ENCODE peak calls at places on chromosome 14, in eight cellular contexts. G is A549; R is tibial artery; I is transverse colon; P is pancreas; E is breast epithelium; Q is tibial nerve; W is CD8-positive, alpha-beta memory T cell. H is an unnamed sample. For H3K9me3 and H3K4me1, the result is how much of the 10 kb centered on the place peaks cover.

GRCh38 chr14:89186850-89187376 is 230.1 kb downstream of the FOXN3 start:
- DNase-seq in G (no peak), R (no peak), I (no peak), P (peak), E (no peak), Q (no peak), W (no peak), H (no peak)

GRCh38 chr14:24895243-24895583 is 154.7 kb downstream of the STXBP6 start:
- DNase-seq in G (no peak), R (no peak), I (no peak), P (no peak), E (no peak), Q (no peak), W (no peak), H (no peak)

GRCh38 chr14:95156153-95156764 is 1.1 kb downstream of the DICER1 start:
- DNase-seq in G (peak), R (no peak), I (no peak), P (no peak), E (no peak), Q (no peak), W (no peak), H (no peak)

GRCh38 chr14:101729382-101729781 is 32.1 kb upstream of the PPP2R5C start:
- DNase-seq in G (no peak), R (no peak), I (no peak), P (no peak), E (no peak), Q (no peak), W (no peak), H (no peak)

GRCh38 chr14:25132734-25133422 is 82.9 kb upstream of the STXBP6 start:
- DNase-seq in G (peak), R (peak), I (peak), P (peak), E (peak), Q (no peak), W (peak), H (peak)

GRCh38 chr14:54502602-54503001 is 7.1 kb upstream of the CGRRF1 start:
- DNase-seq in G (no peak), R (no peak), I (no peak), P (no peak), E (no peak), Q (no peak), W (no peak), H (no peak)

GRCh38 chr14:60926002-60926401 is 54.9 kb downstream of the TRMT5 start:
- DNase-seq in G (no peak), R (no peak), I (no peak), P (no peak), E (no peak), Q (no peak), W (no peak), H (no peak)

GRCh38 chr14:57136669-57137068 is 132.0 kb downstream of the EXOC5 start:
- DNase-seq in G (no peak), R (no peak), I (no peak), P (no peak), E (no peak), Q (no peak), W (no peak), H (no peak)

GRCh38 chr14:23430733-23431105 is 4.7 kb downstream of the MYH7 start:
- DNase-seq in G (no peak), R (peak), I (no peak), P (no peak), E (no peak), Q (no peak), W (no peak), H (no peak)

GRCh38 chr14:99602054-99602787 is 1.8 kb downstream of the CCDC85C start:
- DNase-seq in G (peak), R (no peak), I (peak), P (no peak), E (no peak), Q (no peak), W (no peak), H (no peak)

GRCh38 chr14:34655959-34656358 is 26.0 kb upstream of the SNX6 start:
- DNase-seq in G (no peak), R (no peak), I (no peak), P (no peak), E (no peak), Q (no peak), W (no peak), H (no peak)

GRCh38 chr14:100074431-100075100 is 9.3 kb downstream of the EVL start:
- DNase-seq in G (no peak), R (no peak), I (no peak), P (no peak), E (no peak), Q (no peak), W (no peak), H (no peak)

GRCh38 chr14:41586237-41586636 is 20.4 kb upstream of the LRFN5 start:
- DNase-seq in G (no peak), R (no peak), I (no peak), P (no peak), E (no peak), Q (no peak), W (no peak), H (no peak)

GRCh38 chr14:77979666-77980351 is 179.9 kb downstream of the ADCK1 start:
- DNase-seq in G (peak), R (no peak), I (no peak), P (no peak), E (no peak), Q (no peak), W (no peak), H (no peak)

GRCh38 chr14:57380935-57381334 is 9.5 kb upstream of the NAA30 start:
- DNase-seq in G (no peak), R (no peak), I (no peak), P (no peak), E (no peak), Q (no peak), W (no peak), H (no peak)

GRCh38 chr14:90403065-90403464 is 6.2 kb downstream of the CALM1 start:
- DNase-seq in G (no peak), R (no peak), I (no peak), P (no peak), E (no peak), Q (no peak), W (no peak), H (no peak)

GRCh38 chr14:99986416-99986815 is 78.8 kb upstream of the EVL start:
- DNase-seq in G (no peak), R (no peak), I (no peak), P (no peak), E (no peak), Q (no peak), W (no peak), H (no peak)

GRCh38 chr14:80055912-80056801 is 155.1 kb downstream of the DIO2 start:
- DNase-seq in G (peak), R (peak), I (peak), P (peak), E (no peak), Q (peak), W (no peak), H (no peak)

GRCh38 chr14:31911160-31911559 is 165.9 kb upstream of the ARHGAP5 start:
- DNase-seq in G (no peak), R (no peak), I (no peak), P (no peak), E (no peak), Q (no peak), W (no peak), H (no peak)

GRCh38 chr14:79254069-79254775 is 957.1 kb downstream of the DIO2 start:
- DNase-seq in G (no peak), R (no peak), I (no peak), P (no peak), E (no peak), Q (no peak), W (no peak), H (no peak)

GRCh38 chr14:47674148-47674545 is 1.3 kb downstream of the MDGA2 start:
- DNase-seq in G (no peak), R (no peak), I (no peak), P (no peak), E (no peak), Q (no peak), W (no peak), H (no peak)

GRCh38 chr14:25394791-25395391 is 344.9 kb upstream of the STXBP6 start:
- DNase-seq in G (no peak), R (no peak), I (no peak), P (no peak), E (no peak), Q (no peak), W (no peak), H (no peak)

GRCh38 chr14:56855891-56856461 is 45.7 kb upstream of the OTX2 start:
- DNase-seq in G (no peak), R (no peak), I (peak), P (no peak), E (no peak), Q (no peak), W (no peak), H (no peak)

GRCh38 chr14:67420102-67420739 is 8.3 kb upstream of the PLEK2 start:
- DNase-seq in G (no peak), R (no peak), I (peak), P (no peak), E (no peak), Q (no peak), W (peak), H (no peak)

GRCh38 chr14:93564918-93565317 is 134.2 kb downstream of the UNC79 start:
- DNase-seq in G (no peak), R (no peak), I (no peak), P (no peak), E (no peak), Q (no peak), W (no peak), H (no peak)

GRCh38 chr14:104600141-104600643 is 4.4 kb downstream of the TMEM179 start:
- DNase-seq in G (peak), R (no peak), I (no peak), P (no peak), E (no peak), Q (no peak), W (no peak), H (no peak)

GRCh38 chr14:64504897-64505771 is 564 bp downstream of the ZBTB1 start:
- DNase-seq in G (peak), R (peak), I (peak), P (peak), E (peak), Q (peak), W (peak), H (peak)

GRCh38 chr14:38250316-38250715 is 5.6 kb downstream of the CLEC14A start:
- DNase-seq in G (no peak), R (no peak), I (no peak), P (no peak), E (no peak), Q (no peak), W (no peak), H (no peak)

GRCh38 chr14:51869426-51870113 is 9.2 kb downstream of the GNG2 start:
- DNase-seq in G (no peak), R (no peak), I (no peak), P (no peak), E (no peak), Q (no peak), W (peak), H (no peak)

GRCh38 chr14:89351364-89351957 is 65.6 kb downstream of the FOXN3 start:
- DNase-seq in G (peak), R (no peak), I (peak), P (peak), E (no peak), Q (no peak), W (no peak), H (peak)

GRCh38 chr14:101962503-101962874 is 1.9 kb upstream of the DYNC1H1 start:
- DNase-seq in G (peak), R (no peak), I (peak), P (peak), E (no peak), Q (peak), W (no peak), H (no peak)

GRCh38 chr14:31024577-31025334 is 693 bp upstream of the AP4S1 start:
- DNase-seq in G (no peak), R (no peak), I (no peak), P (no peak), E (no peak), Q (no peak), W (no peak), H (no peak)

GRCh38 chr14:34792593-34792992 is 78.2 kb upstream of the CFL2 start:
- DNase-seq in G (no peak), R (no peak), I (no peak), P (no peak), E (no peak), Q (no peak), W (no peak), H (no peak)

GRCh38 chr14:80456200-80456599 is 244.9 kb upstream of the DIO2 start:
- DNase-seq in G (no peak), R (no peak), I (no peak), P (no peak), E (no peak), Q (no peak), W (no peak), H (no peak)

DNA sequence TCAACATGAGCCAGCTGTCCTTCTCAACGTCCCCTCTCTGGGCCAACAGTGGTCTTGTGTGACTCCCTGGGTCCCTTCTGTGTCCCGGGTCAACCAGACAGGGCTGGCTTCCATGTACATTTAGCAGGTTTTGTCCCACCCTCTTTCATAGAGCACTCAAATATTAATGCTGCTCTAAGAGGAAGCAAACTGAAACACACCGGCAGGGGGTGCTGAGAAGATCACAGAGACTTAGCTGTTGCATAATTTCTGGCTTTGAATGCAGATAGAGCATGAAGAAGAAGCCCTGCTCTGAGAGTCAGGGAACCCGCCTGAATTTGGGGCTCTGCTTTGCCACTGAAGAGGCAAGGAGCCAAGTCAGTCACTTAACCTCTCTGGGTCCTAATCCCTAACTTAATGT is 138.7 kb downstream of the ESRRB start:
- DNase-seq in G (peak), R (no peak), I (no peak), P (peak), E (no peak), Q (no peak), W (no peak), H (no peak)
- H3K4me3 ChIP-seq in G (no peak), R (no peak), I (no peak), P (no peak), E (no peak), Q (no peak), W (no peak), H (no peak)

GRCh38 chr14:19801118-19801464 is 2.5 kb upstream of the OR4N2 start:
- DNase-seq in G (no peak), R (no peak), I (no peak), P (no peak), E (no peak), Q (no peak), W (no peak), H (no peak)
- H3K9me3 ChIP-seq in G (under half), R (under half), I (under half), P (under half), E (under half), Q (under half), W (under half), H (under half)

GRCh38 chr14:92437729-92438280 is 75.8 kb upstream of the RIN3 start:
- DNase-seq in G (no peak), R (no peak), I (no peak), P (no peak), E (no peak), Q (no peak), W (no peak), H (no peak)
- H3K4me1 ChIP-seq in G (under half), R (under half), I (under half), P (under half), E (under half), Q (under half), W (under half), H (under half)

DNA sequence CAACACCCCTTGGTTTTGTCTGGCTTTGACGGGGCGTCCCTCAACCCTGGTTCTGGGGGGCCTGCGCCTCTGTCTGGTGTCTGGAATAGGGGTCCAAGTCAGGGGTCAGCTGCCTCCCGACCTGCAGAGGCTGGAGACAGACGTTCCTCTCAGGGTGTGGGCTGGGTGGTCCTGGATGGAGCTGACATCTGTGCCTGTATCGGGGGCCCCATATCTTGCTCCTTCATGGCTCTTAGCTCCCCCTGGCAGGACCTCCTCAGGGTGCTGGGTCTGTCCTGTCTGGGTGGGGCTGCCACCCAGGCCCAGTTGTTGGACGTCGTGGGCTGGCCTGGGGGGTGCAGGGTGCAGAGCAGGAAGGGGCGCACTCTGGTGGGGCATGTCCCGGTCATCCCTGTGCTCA is 374.8 kb downstream of the TMEM121 start:
- DNase-seq in G (no peak), R (no peak), I (no peak), P (no peak), E (no peak), Q (no peak), W (no peak), H (no peak)
- H3K4me3 ChIP-seq in G (no peak), R (no peak), I (no peak), P (no peak), E (no peak), Q (no peak), W (no peak), H (no peak)